ENCODE peak calls at places on chromosome 14, in ten cellular contexts. N is naive thymus-derived CD4-positive, alpha-beta T cell; K is IMR-90; T is right atrium auricular region; L is transverse colon; I is upper lobe of right lung; J is GM23338; D is SJSA1; S is thoracic aorta; R is cardiac muscle cell. A is an unnamed sample.

GRCh38 chr14:88995437-88996198 is 171.2 kb downstream of the TTC8 start:
- DNase-seq in K (peak; percentile 94), I (no peak), N (no peak), J (no peak), L (no peak), S (no peak), T (no peak), R (no peak), D (no peak), A (no peak)

GRCh38 chr14:100988411-100988900 is 84.9 kb upstream of the RTL1 start:
- DNase-seq in S (no peak), N (no peak), D (no peak), T (no peak), J (no peak), K (peak; percentile 45), I (no peak), R (no peak), L (no peak), A (no peak)

GRCh38 chr14:36515105-36515593 is 4.9 kb downstream of the NKX2-1 start:
- DNase-seq in S (no peak), T (no peak), R (no peak), N (no peak), D (no peak), L (no peak), J (peak; percentile 75), K (no peak), I (no peak), A (no peak)

GRCh38 chr14:95140060-95140858 is 17.1 kb downstream of the DICER1 start:
- DNase-seq in S (no peak), L (no peak), N (no peak), K (peak; percentile 58), T (no peak), I (no peak), D (no peak), R (no peak), J (no peak), A (no peak)

GRCh38 chr14:99342204-99342603 is 70.2 kb upstream of the BCL11B start:
- DNase-seq in D (no peak), I (no peak), K (no peak), J (no peak), T (no peak), R (no peak), S (no peak), N (no peak), L (no peak), A (no peak)

GRCh38 chr14:100067481-100067880 is 2.3 kb downstream of the EVL start:
- DNase-seq in N (no peak), L (no peak), K (no peak), R (no peak), T (no peak), J (no peak), D (no peak), I (no peak), S (no peak), A (no peak)

GRCh38 chr14:49972199-49972671 is 79.4 kb downstream of the ARF6 start:
- DNase-seq in R (no peak), D (no peak), I (no peak), L (peak; percentile 67), T (no peak), S (no peak), K (peak; percentile 74), N (no peak), J (no peak), A (no peak)

GRCh38 chr14:52299692-52300278 is 14.3 kb upstream of the PTGER2 start:
- DNase-seq in L (no peak), R (peak; percentile 41), D (no peak), I (no peak), T (no peak), K (peak; percentile 71), N (peak; percentile 28), S (no peak), J (peak; percentile 66), A (no peak)

GRCh38 chr14:54627718-54628345 is 60.9 kb downstream of the SAMD4A start:
- DNase-seq in S (peak; percentile 47), K (peak; percentile 69), J (peak; percentile 70), N (peak; percentile 40), I (no peak), D (peak; percentile 67), T (no peak), R (peak; percentile 78), L (no peak), A (peak; percentile 30)

GRCh38 chr14:90295870-90296516 is 35.7 kb downstream of the NRDE2 start:
- DNase-seq in K (peak; percentile 67), T (no peak), S (no peak), J (no peak), N (no peak), I (no peak), L (no peak), D (no peak), R (no peak), A (no peak)

GRCh38 chr14:61505815-61506809 is 184.7 kb downstream of the PRKCH start:
- DNase-seq in K (peak; percentile 71), D (no peak), L (no peak), R (no peak), N (no peak), S (no peak), I (no peak), J (no peak), T (no peak), A (no peak)

GRCh38 chr14:50822501-50823042 is 8.4 kb downstream of the NIN start:
- DNase-seq in S (no peak), D (no peak), L (no peak), J (no peak), T (no peak), R (no peak), I (no peak), K (no peak), N (no peak), A (no peak)

GRCh38 chr14:75283884-75284563 is 5.4 kb downstream of the FOS start:
- DNase-seq in D (no peak), K (peak; percentile 51), J (no peak), T (peak; percentile 92), L (peak; percentile 78), S (no peak), N (no peak), I (peak; percentile 56), R (no peak), A (peak; percentile 30)

GRCh38 chr14:25607095-25607657 is 557.2 kb upstream of the STXBP6 start:
- DNase-seq in N (no peak), S (no peak), L (no peak), J (peak; percentile 45), K (no peak), I (no peak), R (no peak), T (no peak), D (no peak), A (no peak)

GRCh38 chr14:75025082-75025481 is 22.4 kb downstream of the EIF2B2 start:
- DNase-seq in L (peak; percentile 20), T (no peak), K (peak; percentile 69), S (no peak), N (no peak), R (no peak), I (no peak), J (no peak), D (no peak), A (no peak)

GRCh38 chr14:71181215-71182003 is 274.1 kb downstream of the PCNX1 start:
- DNase-seq in J (no peak), T (no peak), S (no peak), R (no peak), L (no peak), N (no peak), I (no peak), K (no peak), D (no peak), A (no peak)

GRCh38 chr14:33332497-33332896 is 393.8 kb downstream of the NPAS3 start:
- DNase-seq in K (no peak), I (no peak), R (no peak), J (no peak), T (no peak), S (no peak), L (no peak), N (no peak), D (no peak), A (no peak)

GRCh38 chr14:89813485-89814080 is 140.9 kb downstream of the EFCAB11 start:
- DNase-seq in R (peak; percentile 42), L (no peak), J (peak; percentile 67), K (peak; percentile 96), D (peak; percentile 85), N (no peak), T (no peak), I (no peak), S (no peak), A (no peak)

GRCh38 chr14:91510171-91511013 is at the start of gene PPP4R3A:
- DNase-seq in D (peak; percentile 94), K (peak; percentile 98), S (peak; percentile 81), L (peak; percentile 96), N (peak; percentile 93), T (peak; percentile 90), R (peak; percentile 95), J (peak; percentile 94), I (peak; percentile 98), A (peak; percentile 98)
- H3K27ac ChIP-seq in D (peak within 1 kb of the TSS; percentile 97), K (peak within 1 kb of the TSS; percentile 96), S (peak within 1 kb of the TSS; percentile 99), L (peak within 1 kb of the TSS; percentile 100), N (peak within 1 kb of the TSS; percentile 99), T (peak within 1 kb of the TSS; percentile 98), R (peak within 1 kb of the TSS; percentile 97), J (peak within 1 kb of the TSS; percentile 100), I (peak within 1 kb of the TSS; percentile 100), A (peak within 1 kb of the TSS; percentile 98)

DNA sequence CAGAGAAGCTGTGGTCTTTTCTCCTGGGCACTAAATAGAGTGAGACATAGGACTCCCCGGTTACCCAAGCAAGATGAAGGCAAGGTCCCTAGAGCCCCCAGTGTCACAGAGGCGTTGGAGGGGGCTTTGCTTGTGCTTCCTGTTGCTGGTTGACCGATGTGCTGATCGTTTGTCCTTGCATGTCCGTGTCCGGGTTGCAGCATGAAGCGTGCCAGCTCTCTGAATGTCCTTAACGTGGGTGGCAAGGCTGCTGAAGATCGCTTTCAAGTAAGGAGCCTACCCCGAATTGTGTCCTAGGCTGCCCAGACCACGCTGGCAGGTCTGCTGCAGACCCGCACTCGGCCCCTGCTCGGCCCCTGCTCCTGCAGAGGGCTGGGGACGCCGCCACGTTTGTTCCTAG is 23.1 kb downstream of the XRCC3 start:
- DNase-seq in J (no peak), R (no peak), S (no peak), L (no peak), K (no peak), N (no peak), I (peak; percentile 55), T (no peak), D (no peak), A (peak; percentile 37)
- H3K4me1 ChIP-seq in J (peaks cover 6% of the 10 kb centered on the region), R (no peaks in the 10 kb centered on the region), S (peaks cover 12% of the 10 kb centered on the region), L (peaks cover 30% of the 10 kb centered on the region), K (peaks cover 15% of the 10 kb centered on the region), N (no peaks in the 10 kb centered on the region), I (peaks cover 38% of the 10 kb centered on the region), T (no peaks in the 10 kb centered on the region), D (no peaks in the 10 kb centered on the region), A (peaks cover 5% of the 10 kb centered on the region)

DNA sequence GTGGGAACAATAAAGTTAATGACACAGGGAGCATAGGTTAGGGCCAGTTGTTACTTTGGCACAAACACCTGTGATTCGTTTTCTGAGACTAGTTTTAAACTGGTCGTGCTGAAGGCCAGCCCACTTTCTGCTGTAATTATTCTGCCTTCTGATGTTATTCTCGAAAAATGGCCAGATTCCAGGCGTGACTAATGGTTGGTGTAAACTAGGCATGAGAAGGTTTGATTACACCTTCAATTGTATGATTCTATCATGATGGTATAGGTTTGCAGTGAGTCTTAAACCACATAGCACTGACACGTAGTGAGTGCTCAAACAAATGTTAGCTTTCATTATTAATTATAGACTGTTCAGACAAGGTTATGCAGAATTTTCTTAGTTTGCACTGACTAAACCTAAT is 39.0 kb downstream of the CKB start:
- DNase-seq in I (no peak), R (no peak), T (no peak), J (no peak), S (no peak), L (no peak), N (no peak), D (peak; percentile 58), K (peak; percentile 98), A (no peak)
- H3K27ac ChIP-seq in I (no peak overlapping the region), R (no peak overlapping the region), T (no peak overlapping the region), J (peak overlapping the region; percentile 63), S (no peak overlapping the region), L (no peak overlapping the region), N (no peak overlapping the region), D (no peak overlapping the region), K (no peak overlapping the region), A (no peak overlapping the region)

GRCh38 chr14:72714094-72714493 is 179.8 kb downstream of the DPF3 start:
- DNase-seq in N (no peak), R (no peak), T (no peak), S (no peak), D (no peak), L (peak; percentile 24), J (no peak), I (peak; percentile 48), K (no peak), A (peak; percentile 61)
- H3K4me1 ChIP-seq in N (peaks cover 22% of the 10 kb centered on the region), R (peaks cover 44% of the 10 kb centered on the region), T (no peaks in the 10 kb centered on the region), S (peaks cover 11% of the 10 kb centered on the region), D (peaks cover 20% of the 10 kb centered on the region), L (no peaks in the 10 kb centered on the region), J (no peaks in the 10 kb centered on the region), I (no peaks in the 10 kb centered on the region), K (peaks cover 14% of the 10 kb centered on the region), A (peaks cover 8% of the 10 kb centered on the region)